ENCODE peak calls at places on chromosome 15, in five cellular contexts. C, B, R, M and U are unnamed samples.

GRCh38 chr15:68303560-68304436 is 26.3 kb downstream of the FEM1B start:
- DNase-seq in M (no peak), B (no peak), C (no peak), R (peak; percentile 27), U (no peak)

GRCh38 chr15:90684281-90684680 is 32.9 kb upstream of the BLM start:
- DNase-seq in C (no peak), B (no peak), M (no peak), R (peak; percentile 5), U (no peak)

GRCh38 chr15:80404057-80404718 is at the start of gene ARNT2:
- DNase-seq in R (peak; percentile 90), M (peak; percentile 7), B (no peak), C (no peak), U (peak; percentile 66)

GRCh38 chr15:66563126-66563525 is 2.7 kb downstream of the LCTL start:
- DNase-seq in M (no peak), C (no peak), R (no peak), B (no peak), U (no peak)

GRCh38 chr15:63891079-63891762 is 57.5 kb upstream of the HERC1 start:
- DNase-seq in B (peak; percentile 29), C (peak; percentile 79), M (peak; percentile 24), R (peak; percentile 88), U (peak; percentile 86)

GRCh38 chr15:99963096-99963825 is 230.0 kb upstream of the LYSMD4 start:
- DNase-seq in C (no peak), R (peak; percentile 5), B (no peak), M (no peak), U (no peak)

GRCh38 chr15:71149645-71150557 is 34.6 kb downstream of the THSD4 start:
- DNase-seq in M (no peak), R (no peak), B (peak; percentile 34), C (no peak), U (no peak)

GRCh38 chr15:39583586-39584265 is 2.8 kb downstream of the THBS1 start:
- DNase-seq in R (peak; percentile 74), B (no peak), C (no peak), M (no peak), U (no peak)

GRCh38 chr15:67721996-67722395 is 103.3 kb upstream of the SKOR1 start:
- DNase-seq in C (no peak), M (no peak), B (no peak), R (no peak), U (no peak)

GRCh38 chr15:42921049-42921731 is 612 bp upstream of the TTBK2 start:
- DNase-seq in C (peak; percentile 15), M (no peak), R (peak; percentile 27), B (no peak), U (peak; percentile 56)

GRCh38 chr15:34773013-34773412 is 18.2 kb upstream of the GJD2 start:
- DNase-seq in R (no peak), M (no peak), C (no peak), B (no peak), U (no peak)

GRCh38 chr15:96544162-96544756 is 213.8 kb downstream of the NR2F2 start:
- DNase-seq in B (no peak), C (no peak), M (peak; percentile 51), R (no peak), U (no peak)

GRCh38 chr15:95169701-95170459 is 938.5 kb downstream of the MCTP2 start:
- DNase-seq in R (no peak), M (no peak), C (peak; percentile 72), B (no peak), U (peak; percentile 12)

GRCh38 chr15:65751431-65751830 is 40.7 kb downstream of the DENND4A start:
- DNase-seq in R (no peak), M (no peak), B (no peak), C (no peak), U (no peak)

GRCh38 chr15:70057931-70058641 is 39.6 kb downstream of the TLE3 start:
- DNase-seq in B (no peak), M (no peak), R (no peak), C (no peak), U (no peak)

GRCh38 chr15:89632563-89633430 is 22.5 kb downstream of the KIF7 start:
- DNase-seq in R (peak; percentile 30), M (no peak), C (no peak), B (no peak), U (no peak)

GRCh38 chr15:70488002-70488605 is 275.3 kb downstream of the UACA start:
- DNase-seq in B (no peak), C (peak; percentile 52), M (no peak), R (peak; percentile 93), U (peak; percentile 81)

GRCh38 chr15:59166601-59167265 is 39.9 kb upstream of the LDHAL6B start:
- DNase-seq in C (no peak), M (no peak), B (no peak), R (no peak), U (no peak)

GRCh38 chr15:50380089-50380488 is 25.1 kb upstream of the GABPB1 start:
- DNase-seq in M (no peak), C (no peak), R (no peak), B (no peak), U (no peak)

GRCh38 chr15:68298882-68299381 is 21.4 kb downstream of the FEM1B start:
- DNase-seq in B (no peak), M (no peak), R (no peak), C (no peak), U (peak; percentile 73)

GRCh38 chr15:74200871-74201419 is 1.6 kb downstream of the STRA6 start:
- DNase-seq in C (peak; percentile 57), M (no peak), R (peak; percentile 62), B (peak; percentile 69), U (no peak)